ENCODE peak calls at places on chromosomes 12 and 14, in four cellular contexts. G is GM06990, F is lower lobe of right lung, J is GM23338. V is an unnamed sample.

GRCh38 chr14:31388687-31389413 is 31.5 kb downstream of the HEATR5A start:
- DNase-seq in F (no peak), G (no peak), J (no peak), V (peak; percentile 70)

GRCh38 chr12:24850486-24850885 is 98.4 kb downstream of the BCAT1 start:
- DNase-seq in J (no peak), F (no peak), G (no peak), V (no peak)

GRCh38 chr14:33979613-33980276 is 28.9 kb upstream of the EGLN3 start:
- DNase-seq in G (no peak), J (no peak), F (no peak), V (no peak)

GRCh38 chr12:121038861-121039654 is at the start of gene OASL:
- DNase-seq in G (peak; percentile 71), F (peak; percentile 69), J (no peak), V (peak; percentile 79)

GRCh38 chr12:81181701-81182100 is 103.8 kb downstream of the ACSS3 start:
- DNase-seq in G (no peak), F (no peak), J (no peak), V (peak; percentile 22)

GRCh38 chr12:121536058-121536928 is 44.5 kb downstream of the KDM2B start:
- DNase-seq in G (peak; percentile 91), F (peak; percentile 91), J (peak; percentile 91), V (peak; percentile 79)

GRCh38 chr14:103105580-103106168 is 11.1 kb downstream of the EXOC3L4 start:
- DNase-seq in J (no peak), F (no peak), G (no peak), V (no peak)

GRCh38 chr12:69066420-69067373 is 133.7 kb upstream of the CPM start:
- DNase-seq in J (peak; percentile 11), G (no peak), F (no peak), V (no peak)

GRCh38 chr12:59425798-59426197 is 170.0 kb upstream of the SLC16A7 start:
- DNase-seq in G (no peak), F (no peak), J (no peak), V (no peak)

GRCh38 chr12:67425394-67425793 is 156.2 kb downstream of the CAND1 start:
- DNase-seq in G (no peak), J (no peak), F (no peak), V (no peak)

GRCh38 chr12:124607681-124608425 is 40.4 kb upstream of the NCOR2 start:
- DNase-seq in F (no peak), J (no peak), G (no peak), V (no peak)

GRCh38 chr12:78820946-78821345 is 43.6 kb upstream of the SYT1 start:
- DNase-seq in F (no peak), G (no peak), J (no peak), V (no peak)

GRCh38 chr14:27040552-27040951 is 442.7 kb upstream of the NOVA1 start:
- DNase-seq in J (no peak), F (no peak), G (no peak), V (no peak)

GRCh38 chr12:108634225-108634795 is 616 bp upstream of the SELPLG start:
- DNase-seq in G (no peak), J (no peak), F (peak; percentile 78), V (no peak)

GRCh38 chr14:54364555-54365415 is 32.0 kb upstream of the CDKN3 start:
- DNase-seq in G (no peak), F (no peak), J (no peak), V (peak; percentile 94)

GRCh38 chr12:47107926-47108325 is 28.2 kb upstream of the AMIGO2 start:
- DNase-seq in F (no peak), J (no peak), G (no peak), V (no peak)

GRCh38 chr14:51304956-51305355 is 64.9 kb downstream of the TMX1 start:
- DNase-seq in F (no peak), J (no peak), G (no peak), V (peak; percentile 97)

GRCh38 chr12:118237053-118237665 is 101.2 kb downstream of the PEBP1 start:
- DNase-seq in J (no peak), G (peak; percentile 62), F (no peak), V (no peak)

GRCh38 chr14:71166434-71166833 is 259.2 kb downstream of the PCNX1 start:
- DNase-seq in J (peak; percentile 86), G (no peak), F (no peak), V (peak; percentile 90)

GRCh38 chr12:16325426-16325825 is 22.0 kb upstream of the MGST1 start:
- DNase-seq in G (no peak), F (no peak), J (no peak), V (no peak)

GRCh38 chr12:132773077-132774020 is 11.7 kb upstream of the ANKLE2 start:
- DNase-seq in J (no peak), G (no peak), F (no peak), V (no peak)

GRCh38 chr12:118330421-118331018 is 42.2 kb downstream of the TAOK3 start:
- DNase-seq in G (peak; percentile 32), F (no peak), J (no peak), V (peak; percentile 48)

GRCh38 chr12:53974084-53975018 is at the start of gene HOTAIR:
- DNase-seq in F (no peak), G (peak; percentile 66), J (peak; percentile 54), V (no peak)

GRCh38 chr12:69534389-69534822 is 50.9 kb upstream of the CCT2 start:
- DNase-seq in G (no peak), F (peak; percentile 39), J (peak; percentile 96), V (peak; percentile 99)

GRCh38 chr12:42612258-42612608 is 22.7 kb upstream of the PRICKLE1 start:
- DNase-seq in F (no peak), G (no peak), J (no peak), V (peak; percentile 21)

GRCh38 chr14:53011053-53011462 is 60.2 kb upstream of the FERMT2 start:
- DNase-seq in G (no peak), F (peak; percentile 48), J (peak; percentile 79), V (peak; percentile 99)

GRCh38 chr14:69715725-69716482 is 51.0 kb upstream of the SRSF5 start:
- DNase-seq in F (peak; percentile 71), G (no peak), J (no peak), V (peak; percentile 97)

GRCh38 chr12:120529641-120530314 is 820 bp upstream of the COQ5 start:
- DNase-seq in F (no peak), G (no peak), J (peak; percentile 65), V (peak; percentile 39)

GRCh38 chr12:75720807-75721206 is 209.4 kb upstream of the KRR1 start:
- DNase-seq in J (peak; percentile 44), G (no peak), F (no peak), V (no peak)

GRCh38 chr14:90087433-90087832 is 25.6 kb downstream of the KCNK13 start:
- DNase-seq in G (no peak), J (no peak), F (peak; percentile 54), V (peak; percentile 76)

GRCh38 chr12:87870493-87870892 is 158.7 kb downstream of the C12orf50 start:
- DNase-seq in G (no peak), J (no peak), F (no peak), V (no peak)

GRCh38 chr14:93954900-93955891 is 21.2 kb downstream of the ASB2 start:
- DNase-seq in G (peak; percentile 70), F (peak; percentile 77), J (no peak), V (no peak)

GRCh38 chr12:95412826-95413311 is 61.1 kb upstream of the METAP2 start:
- DNase-seq in F (no peak), J (no peak), G (no peak), V (peak; percentile 92)

DNA sequence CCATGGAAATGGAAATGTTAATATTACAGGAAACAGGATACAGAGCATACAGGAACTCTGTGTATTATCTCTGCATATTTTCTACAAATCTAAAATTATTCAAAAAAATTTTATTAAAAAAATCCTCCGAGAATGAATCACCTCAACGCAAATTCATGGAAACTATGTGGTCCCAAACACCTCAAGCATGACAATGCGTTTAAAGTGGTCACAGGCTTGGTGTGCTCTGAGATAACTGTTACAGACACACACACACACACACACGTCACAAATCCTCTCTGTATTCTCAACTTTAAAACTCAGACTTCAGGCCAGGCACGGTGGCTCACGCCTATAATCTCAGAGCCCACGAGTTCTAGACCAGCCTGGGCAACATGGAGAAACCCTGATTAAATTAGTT is 45.3 kb upstream of the MTERF2 start:
- DNase-seq in G (no peak), J (no peak), F (no peak), V (no peak)
- H3K4me3 ChIP-seq in G (no peak overlapping the region), J (no peak overlapping the region), F (no peak overlapping the region), V (no peak overlapping the region)

GRCh38 chr12:98227162-98227561 is 288.2 kb upstream of the TMPO start:
- DNase-seq in J (peak; percentile 58), F (no peak), G (no peak), V (peak; percentile 6)
- TF ChIP-seq CTCF in J (peak; percentile 82), F (peak; percentile 22), G (peak; percentile 44), V (peak; percentile 24)

GRCh38 chr12:106114084-106115068 is 24.4 kb downstream of the NUAK1 start:
- DNase-seq in F (no peak), J (no peak), G (no peak), V (no peak)
- H3K4me3 ChIP-seq in F (no peak overlapping the region), J (no peak overlapping the region), G (no peak overlapping the region), V (no peak overlapping the region)

DNA sequence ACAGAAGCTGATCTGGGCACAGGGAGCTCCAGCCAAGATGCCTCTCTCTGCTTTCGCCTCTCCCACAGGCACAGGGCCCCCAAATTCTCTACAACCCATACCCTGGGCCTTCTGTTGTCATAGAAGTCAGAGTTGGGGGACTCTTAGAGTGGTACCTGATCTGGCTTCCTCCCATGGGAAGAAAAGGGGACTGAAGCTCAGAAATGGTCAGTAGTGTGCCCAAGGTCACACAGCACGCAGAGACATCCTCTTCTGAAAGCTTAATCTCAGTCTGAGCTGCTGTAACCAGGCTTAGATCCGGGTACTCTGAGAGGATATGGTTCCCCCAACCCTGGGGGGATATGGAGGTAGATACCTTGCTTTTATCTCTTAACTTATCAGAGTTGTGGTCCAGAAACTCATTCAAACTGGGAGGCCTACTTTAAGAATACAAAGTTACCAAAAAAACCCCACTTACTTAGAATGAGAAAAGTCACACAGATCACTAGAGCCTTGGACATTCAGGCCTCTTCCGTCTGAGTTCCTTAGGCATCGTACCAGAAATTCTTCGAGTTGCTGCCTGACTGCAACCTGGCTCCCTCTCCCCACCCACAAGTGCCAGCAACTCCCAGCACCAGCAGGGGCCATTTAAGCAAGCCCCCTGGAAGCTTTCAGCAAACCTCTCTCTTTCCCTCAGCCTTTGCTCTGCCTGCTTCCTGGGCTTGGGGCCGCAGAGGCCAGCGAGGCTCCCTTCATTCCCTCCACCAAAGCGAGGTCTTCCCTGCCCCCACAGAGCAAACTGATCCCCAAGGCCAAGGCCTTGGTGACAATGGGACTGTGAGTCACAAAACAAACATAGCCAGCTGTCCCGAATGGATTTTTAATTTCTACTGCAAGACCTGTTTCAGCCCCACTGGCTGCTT is 13.9 kb downstream of the KRT7 start:
- DNase-seq in J (peak; percentile 16), F (no peak), G (no peak), V (no peak)
- TF ChIP-seq CTCF in J (no peak), F (no peak), G (no peak), V (no peak)

DNA sequence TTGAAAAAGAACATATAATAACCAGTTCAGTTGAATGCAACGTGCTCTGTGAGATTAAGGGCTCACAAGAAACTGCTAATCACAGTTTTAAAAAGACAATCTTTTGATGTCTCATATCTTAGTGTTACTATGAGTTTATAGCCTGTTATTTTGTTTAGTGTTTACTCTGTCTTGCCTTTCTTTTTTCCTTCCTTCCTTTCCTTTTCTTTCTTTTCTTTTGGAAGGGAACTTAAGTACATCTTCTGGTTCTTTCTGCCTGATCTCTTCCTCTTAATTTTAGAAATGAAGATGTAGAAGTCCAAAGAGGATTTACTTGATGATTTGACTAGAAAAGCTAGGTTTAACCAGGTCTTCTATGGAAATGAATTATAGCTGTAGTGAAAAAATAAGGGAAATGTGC is 38.2 kb downstream of the WNK1 start:
- DNase-seq in G (no peak), F (no peak), J (no peak), V (no peak)
- H3K4me3 ChIP-seq in G (no peak overlapping the region), F (no peak overlapping the region), J (no peak overlapping the region), V (no peak overlapping the region)

GRCh38 chr12:71663561-71664410 is at the start of the genes THAP2 and ZFC3H1:
- DNase-seq in J (peak; percentile 100), G (peak; percentile 89), F (peak; percentile 94), V (peak; percentile 99)
- TF ChIP-seq CTCF in J (no peak), G (peak; percentile 53), F (peak; percentile 28), V (peak; percentile 15)

GRCh38 chr12:92044435-92044834 is 101.2 kb downstream of the BTG1 start:
- DNase-seq in F (no peak), J (no peak), G (no peak), V (no peak)
- H3K4me3 ChIP-seq in F (no peak overlapping the region), J (no peak overlapping the region), G (no peak overlapping the region), V (no peak overlapping the region)